ENCODE peak calls at places on chromosome 4, in seven cellular contexts. D, H, Y, S, W, J and R are unnamed samples.

GRCh38 chr4:171932238-171932637 is 119.0 kb downstream of the GALNTL6 start:
- DNase-seq in D (peak; percentile 9), S (no peak), Y (no peak), W (no peak), J (no peak), H (no peak), R (no peak)

GRCh38 chr4:22483551-22483981 is 32.3 kb downstream of the ADGRA3 start:
- DNase-seq in H (peak; percentile 90), J (no peak), W (no peak), D (no peak), S (no peak), Y (no peak), R (no peak)

GRCh38 chr4:41022116-41022515 is 192.2 kb downstream of the APBB2 start:
- DNase-seq in W (no peak), S (no peak), Y (no peak), J (no peak), H (no peak), D (no peak), R (no peak)

GRCh38 chr4:52997132-52997416 is 135.0 kb downstream of the RASL11B start:
- DNase-seq in H (no peak), S (no peak), W (peak; percentile 52), D (no peak), J (no peak), Y (no peak), R (no peak)

GRCh38 chr4:77399831-77400230 is 205.8 kb upstream of the CXCL13 start:
- DNase-seq in S (no peak), D (no peak), Y (no peak), W (no peak), H (no peak), J (no peak), R (no peak)

GRCh38 chr4:173522160-173522873 is 7.7 kb downstream of the HAND2 start:
- DNase-seq in D (peak; percentile 71), H (peak; percentile 85), S (peak; percentile 92), W (peak; percentile 29), J (peak; percentile 73), Y (peak; percentile 79), R (peak; percentile 92)

GRCh38 chr4:2804973-2805501 is 12.2 kb downstream of the SH3BP2 start:
- DNase-seq in D (no peak), S (no peak), J (no peak), H (no peak), Y (peak; percentile 81), W (no peak), R (no peak)

GRCh38 chr4:186946682-186947294 is 223.1 kb upstream of the FAT1 start:
- DNase-seq in H (peak; percentile 34), Y (no peak), D (peak; percentile 80), J (no peak), S (no peak), W (no peak), R (no peak)

GRCh38 chr4:15649914-15650545 is 5.1 kb downstream of the FBXL5 start:
- DNase-seq in W (peak; percentile 44), D (peak; percentile 29), Y (no peak), J (peak; percentile 52), S (peak; percentile 35), H (peak; percentile 63), R (peak; percentile 27)

GRCh38 chr4:20992002-20992401 is 291.7 kb downstream of the PACRGL start:
- DNase-seq in D (peak; percentile 18), J (no peak), S (no peak), W (peak; percentile 84), Y (no peak), H (no peak), R (no peak)

DNA sequence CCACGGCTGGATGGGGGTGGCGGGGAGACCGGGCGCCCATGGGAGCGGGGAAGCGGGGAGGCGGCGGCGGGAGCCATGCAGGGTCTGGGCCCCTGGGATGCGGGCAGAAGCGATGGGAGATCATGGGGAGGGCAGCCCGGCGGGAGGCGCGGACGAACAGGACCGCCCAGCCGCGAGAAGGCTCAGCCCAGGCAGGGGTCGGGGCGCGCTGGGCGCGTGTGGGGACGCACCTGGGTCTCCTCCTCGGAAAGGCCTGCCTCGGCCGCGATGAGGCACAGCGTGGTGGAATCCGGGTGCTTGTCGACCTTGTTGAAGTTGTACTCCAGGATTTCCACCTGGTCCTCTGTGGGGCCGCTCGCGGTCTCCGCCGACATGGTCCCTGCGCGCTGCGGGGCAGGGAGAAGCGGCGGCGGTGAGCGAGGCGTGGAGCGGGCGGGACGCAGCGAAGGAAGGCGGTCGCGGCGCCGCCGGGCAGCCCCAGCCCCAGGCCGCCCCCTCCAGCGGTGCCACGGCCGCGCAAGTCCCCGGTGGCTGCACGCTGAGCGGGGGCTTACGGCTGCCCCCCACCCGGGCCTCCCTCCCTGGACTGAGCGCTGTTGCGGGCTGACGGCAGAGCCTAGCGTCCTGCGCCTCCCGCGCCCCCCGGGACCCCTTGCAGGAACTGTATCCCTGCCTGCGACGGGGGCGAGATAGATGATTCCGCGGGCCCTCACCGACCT is 25.3 kb downstream of the HOPX start:
- DNase-seq in H (no peak), J (no peak), Y (peak; percentile 79), S (no peak), D (peak; percentile 10), W (peak; percentile 46), R (no peak)
- H3K27me3 ChIP-seq in H (peaks cover 43% of the 10 kb centered on the region), J (no peaks in the 10 kb centered on the region), Y (peaks cover 50% of the 10 kb centered on the region), S (peaks cover 27% of the 10 kb centered on the region), D (peaks cover 72% of the 10 kb centered on the region), W (no peaks in the 10 kb centered on the region), R (no peaks in the 10 kb centered on the region)

GRCh38 chr4:102524691-102525090 is 23.5 kb downstream of the NFKB1 start:
- DNase-seq in H (no peak), J (no peak), S (no peak), W (no peak), D (no peak), Y (no peak), R (no peak)
- TF ChIP-seq POLR2A in H (no peak), J (no peak), S (no peak), W (no peak), D (no peak), Y (no peak), R (no peak)

GRCh38 chr4:70667710-70668535 is 1.6 kb upstream of the JCHAIN start:
- DNase-seq in H (peak; percentile 45), W (no peak), Y (no peak), J (no peak), S (no peak), D (no peak), R (no peak)
- H3K4me1 ChIP-seq in H (peaks cover 2% of the 10 kb centered on the region), W (no peaks in the 10 kb centered on the region), Y (peaks cover 3% of the 10 kb centered on the region), J (no peaks in the 10 kb centered on the region), S (no peaks in the 10 kb centered on the region), D (no peaks in the 10 kb centered on the region), R (no peaks in the 10 kb centered on the region)

DNA sequence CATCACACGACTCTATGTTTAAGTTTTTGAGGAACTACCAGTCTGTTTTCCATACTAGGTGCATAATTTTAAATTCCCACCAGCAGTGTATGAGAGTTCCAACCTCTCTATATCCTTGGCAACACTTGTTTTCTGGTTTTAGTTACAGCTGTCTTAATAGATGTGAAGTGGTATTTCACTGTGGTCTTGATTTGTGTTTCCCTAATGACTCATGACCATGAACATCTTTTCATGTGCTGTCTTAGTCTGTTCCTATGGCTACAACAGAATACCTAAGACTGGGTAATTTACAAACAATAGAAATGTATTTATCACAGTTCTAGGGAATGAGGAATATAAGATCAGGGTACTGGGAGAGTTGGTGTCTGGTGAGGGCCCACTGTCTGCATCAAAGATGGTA is 51.5 kb upstream of the GPR78 start:
- DNase-seq in W (no peak), D (no peak), J (no peak), S (no peak), Y (no peak), H (peak; percentile 65), R (no peak)
- H3K27me3 ChIP-seq in W (no peaks in the 10 kb centered on the region), D (no peaks in the 10 kb centered on the region), J (no peaks in the 10 kb centered on the region), S (no peaks in the 10 kb centered on the region), Y (no peaks in the 10 kb centered on the region), H (peaks cover 2% of the 10 kb centered on the region), R (no peaks in the 10 kb centered on the region)

GRCh38 chr4:47913858-47914218 is 545 bp downstream of the NFXL1 start:
- DNase-seq in Y (peak; percentile 93), W (no peak), H (no peak), S (peak; percentile 30), D (peak; percentile 50), J (no peak), R (peak; percentile 49)
- TF ChIP-seq POLR2A in Y (no peak), W (no peak), H (no peak), S (no peak), D (no peak), J (no peak), R (no peak)

GRCh38 chr4:112170451-112170993 is 25.3 kb downstream of the FAM241A start:
- DNase-seq in S (no peak), Y (no peak), H (peak; percentile 92), D (no peak), W (peak; percentile 74), J (no peak), R (no peak)

GRCh38 chr4:112173593-112174559 is 28.6 kb downstream of the FAM241A start:
- DNase-seq in J (no peak), Y (no peak), W (no peak), D (peak; percentile 18), S (no peak), H (no peak), R (no peak)

GRCh38 chr4:112167790-112168189 is 22.5 kb downstream of the FAM241A start:
- DNase-seq in Y (no peak), D (no peak), H (peak; percentile 37), S (no peak), J (no peak), W (no peak), R (no peak)

GRCh38 chr4:112172180-112172579 is 26.9 kb downstream of the FAM241A start:
- DNase-seq in W (no peak), D (no peak), Y (no peak), H (no peak), S (no peak), J (no peak), R (no peak)

GRCh38 chr4:112168719-112169500 is 23.7 kb downstream of the FAM241A start:
- DNase-seq in J (no peak), H (no peak), S (no peak), D (no peak), Y (no peak), W (no peak), R (no peak)
- H3K4me1 ChIP-seq in J (no peaks in the 10 kb centered on the region), H (no peaks in the 10 kb centered on the region), S (peaks cover 6% of the 10 kb centered on the region), D (no peaks in the 10 kb centered on the region), Y (no peaks in the 10 kb centered on the region), W (peaks cover 22% of the 10 kb centered on the region), R (no peaks in the 10 kb centered on the region)

GRCh38 chr4:5374994-5375393 is 323.7 kb downstream of the STK32B start:
- DNase-seq in J (no peak), W (no peak), Y (no peak), D (no peak), H (no peak), S (no peak), R (no peak)
- H3K27me3 ChIP-seq in J (no peaks in the 10 kb centered on the region), W (no peaks in the 10 kb centered on the region), Y (no peaks in the 10 kb centered on the region), D (no peaks in the 10 kb centered on the region), H (no peaks in the 10 kb centered on the region), S (no peaks in the 10 kb centered on the region), R (no peaks in the 10 kb centered on the region)